ENCODE peak calls at places on chromosomes 12 and 14, in ten cellular contexts. One of them, this sample, is unnamed.

GRCh38 chr12:79020106-79020505 is 155.5 kb downstream of the SYT1 start:
- DNase-seq in A549: no peak
- DNase-seq in HL-60: no peak
- DNase-seq in brain microvascular endothelial cell: peak; percentile 3
- DNase-seq in CD8-positive, alpha-beta T cell: no peak
- DNase-seq in PC-9: no peak
- DNase-seq in tibial artery: no peak
- DNase-seq in dorsolateral prefrontal cortex: no peak
- DNase-seq in heart right ventricle: no peak
- DNase-seq in H1: no peak
- DNase-seq in this sample: no peak

GRCh38 chr14:49688701-49689030 is 652 bp upstream of the POLE2 start:
- DNase-seq in A549: no peak
- DNase-seq in HL-60: no peak
- DNase-seq in brain microvascular endothelial cell: no peak
- DNase-seq in CD8-positive, alpha-beta T cell: no peak
- DNase-seq in PC-9: no peak
- DNase-seq in tibial artery: no peak
- DNase-seq in dorsolateral prefrontal cortex: no peak
- DNase-seq in heart right ventricle: no peak
- DNase-seq in H1: no peak
- DNase-seq in this sample: no peak

GRCh38 chr12:46410495-46410894 is 37.9 kb upstream of the SLC38A2 start:
- DNase-seq in A549: no peak
- DNase-seq in HL-60: no peak
- DNase-seq in brain microvascular endothelial cell: no peak
- DNase-seq in CD8-positive, alpha-beta T cell: no peak
- DNase-seq in PC-9: no peak
- DNase-seq in tibial artery: no peak
- DNase-seq in dorsolateral prefrontal cortex: no peak
- DNase-seq in heart right ventricle: peak; percentile 32
- DNase-seq in H1: no peak
- DNase-seq in this sample: no peak

GRCh38 chr12:113796086-113796827 is 169.9 kb downstream of the RBM19 start:
- DNase-seq in A549: no peak
- DNase-seq in HL-60: no peak
- DNase-seq in brain microvascular endothelial cell: no peak
- DNase-seq in CD8-positive, alpha-beta T cell: no peak
- DNase-seq in PC-9: no peak
- DNase-seq in tibial artery: no peak
- DNase-seq in dorsolateral prefrontal cortex: no peak
- DNase-seq in heart right ventricle: no peak
- DNase-seq in H1: no peak
- DNase-seq in this sample: no peak

GRCh38 chr14:95515080-95515489 is 1.4 kb downstream of the SYNE3 start:
- DNase-seq in A549: no peak
- DNase-seq in HL-60: peak; percentile 81
- DNase-seq in brain microvascular endothelial cell: no peak
- DNase-seq in CD8-positive, alpha-beta T cell: peak; percentile 19
- DNase-seq in PC-9: no peak
- DNase-seq in tibial artery: peak; percentile 70
- DNase-seq in dorsolateral prefrontal cortex: peak; percentile 76
- DNase-seq in heart right ventricle: no peak
- DNase-seq in H1: no peak
- DNase-seq in this sample: no peak

GRCh38 chr12:101298426-101298825 is 18.5 kb downstream of the UTP20 start:
- DNase-seq in A549: no peak
- DNase-seq in HL-60: no peak
- DNase-seq in brain microvascular endothelial cell: peak; percentile 84
- DNase-seq in CD8-positive, alpha-beta T cell: no peak
- DNase-seq in PC-9: no peak
- DNase-seq in tibial artery: no peak
- DNase-seq in dorsolateral prefrontal cortex: no peak
- DNase-seq in heart right ventricle: no peak
- DNase-seq in H1: no peak
- DNase-seq in this sample: no peak

GRCh38 chr12:27162229-27162537 is 79.8 kb upstream of the C12orf71 start:
- DNase-seq in A549: no peak
- DNase-seq in HL-60: no peak
- DNase-seq in brain microvascular endothelial cell: no peak
- DNase-seq in CD8-positive, alpha-beta T cell: no peak
- DNase-seq in PC-9: no peak
- DNase-seq in tibial artery: no peak
- DNase-seq in dorsolateral prefrontal cortex: no peak
- DNase-seq in heart right ventricle: no peak
- DNase-seq in H1: no peak
- DNase-seq in this sample: no peak

GRCh38 chr14:63787995-63788946 is 60.4 kb upstream of the SGPP1 start:
- DNase-seq in A549: no peak
- DNase-seq in HL-60: no peak
- DNase-seq in brain microvascular endothelial cell: no peak
- DNase-seq in CD8-positive, alpha-beta T cell: no peak
- DNase-seq in PC-9: no peak
- DNase-seq in tibial artery: no peak
- DNase-seq in dorsolateral prefrontal cortex: no peak
- DNase-seq in heart right ventricle: no peak
- DNase-seq in H1: no peak
- DNase-seq in this sample: no peak

GRCh38 chr14:22506778-22507351 is 82.2 kb downstream of the DAD1 start:
- DNase-seq in A549: no peak
- DNase-seq in HL-60: no peak
- DNase-seq in brain microvascular endothelial cell: no peak
- DNase-seq in CD8-positive, alpha-beta T cell: no peak
- DNase-seq in PC-9: no peak
- DNase-seq in tibial artery: no peak
- DNase-seq in dorsolateral prefrontal cortex: no peak
- DNase-seq in heart right ventricle: no peak
- DNase-seq in H1: no peak
- DNase-seq in this sample: no peak

GRCh38 chr12:122610911-122611310 is 83.9 kb downstream of the KNTC1 start:
- DNase-seq in A549: no peak
- DNase-seq in HL-60: no peak
- DNase-seq in brain microvascular endothelial cell: no peak
- DNase-seq in CD8-positive, alpha-beta T cell: no peak
- DNase-seq in PC-9: peak; percentile 50
- DNase-seq in tibial artery: no peak
- DNase-seq in dorsolateral prefrontal cortex: no peak
- DNase-seq in heart right ventricle: no peak
- DNase-seq in H1: no peak
- DNase-seq in this sample: no peak

GRCh38 chr12:76636141-76636692 is 76.6 kb upstream of the OSBPL8 start:
- DNase-seq in A549: no peak
- DNase-seq in HL-60: no peak
- DNase-seq in brain microvascular endothelial cell: no peak
- DNase-seq in CD8-positive, alpha-beta T cell: no peak
- DNase-seq in PC-9: peak; percentile 39
- DNase-seq in tibial artery: no peak
- DNase-seq in dorsolateral prefrontal cortex: no peak
- DNase-seq in heart right ventricle: no peak
- DNase-seq in H1: no peak
- DNase-seq in this sample: no peak

GRCh38 chr12:27554421-27555186 is 30.6 kb downstream of the PPFIBP1 start:
- DNase-seq in A549: no peak
- DNase-seq in HL-60: no peak
- DNase-seq in brain microvascular endothelial cell: peak; percentile 55
- DNase-seq in CD8-positive, alpha-beta T cell: no peak
- DNase-seq in PC-9: no peak
- DNase-seq in tibial artery: peak; percentile 49
- DNase-seq in dorsolateral prefrontal cortex: peak; percentile 52
- DNase-seq in heart right ventricle: peak; percentile 73
- DNase-seq in H1: no peak
- DNase-seq in this sample: no peak

GRCh38 chr14:61213930-61214329 is 67.2 kb downstream of the TMEM30B start:
- DNase-seq in A549: no peak
- DNase-seq in HL-60: no peak
- DNase-seq in brain microvascular endothelial cell: no peak
- DNase-seq in CD8-positive, alpha-beta T cell: no peak
- DNase-seq in PC-9: no peak
- DNase-seq in tibial artery: no peak
- DNase-seq in dorsolateral prefrontal cortex: no peak
- DNase-seq in heart right ventricle: no peak
- DNase-seq in H1: no peak
- DNase-seq in this sample: no peak

GRCh38 chr12:59940676-59941342 is 345.0 kb downstream of the SLC16A7 start:
- DNase-seq in A549: no peak
- DNase-seq in HL-60: no peak
- DNase-seq in brain microvascular endothelial cell: peak; percentile 3
- DNase-seq in CD8-positive, alpha-beta T cell: no peak
- DNase-seq in PC-9: no peak
- DNase-seq in tibial artery: no peak
- DNase-seq in dorsolateral prefrontal cortex: no peak
- DNase-seq in heart right ventricle: no peak
- DNase-seq in H1: no peak
- DNase-seq in this sample: no peak

GRCh38 chr14:71451501-71451900 is 480.7 kb upstream of the RGS6 start:
- DNase-seq in A549: no peak
- DNase-seq in HL-60: no peak
- DNase-seq in brain microvascular endothelial cell: no peak
- DNase-seq in CD8-positive, alpha-beta T cell: no peak
- DNase-seq in PC-9: peak; percentile 36
- DNase-seq in tibial artery: no peak
- DNase-seq in dorsolateral prefrontal cortex: no peak
- DNase-seq in heart right ventricle: no peak
- DNase-seq in H1: no peak
- DNase-seq in this sample: no peak

GRCh38 chr12:71589478-71589881 is 74.2 kb downstream of the ZFC3H1 start:
- DNase-seq in A549: no peak
- DNase-seq in HL-60: no peak
- DNase-seq in brain microvascular endothelial cell: no peak
- DNase-seq in CD8-positive, alpha-beta T cell: no peak
- DNase-seq in PC-9: no peak
- DNase-seq in tibial artery: no peak
- DNase-seq in dorsolateral prefrontal cortex: no peak
- DNase-seq in heart right ventricle: no peak
- DNase-seq in H1: no peak
- DNase-seq in this sample: no peak

GRCh38 chr12:99960312-99960711 is 24.4 kb downstream of the ANKS1B start:
- DNase-seq in A549: no peak
- DNase-seq in HL-60: no peak
- DNase-seq in brain microvascular endothelial cell: no peak
- DNase-seq in CD8-positive, alpha-beta T cell: no peak
- DNase-seq in PC-9: no peak
- DNase-seq in tibial artery: no peak
- DNase-seq in dorsolateral prefrontal cortex: no peak
- DNase-seq in heart right ventricle: no peak
- DNase-seq in H1: no peak
- DNase-seq in this sample: no peak
- H3K27ac ChIP-seq in A549: no peak overlapping the region
- H3K27ac ChIP-seq in HL-60: no peak overlapping the region
- H3K27ac ChIP-seq in brain microvascular endothelial cell: no peak overlapping the region
- H3K27ac ChIP-seq in CD8-positive, alpha-beta T cell: no peak overlapping the region
- H3K27ac ChIP-seq in PC-9: no peak overlapping the region
- H3K27ac ChIP-seq in tibial artery: no peak overlapping the region
- H3K27ac ChIP-seq in dorsolateral prefrontal cortex: no peak overlapping the region
- H3K27ac ChIP-seq in heart right ventricle: no peak overlapping the region
- H3K27ac ChIP-seq in H1: no peak overlapping the region
- H3K27ac ChIP-seq in this sample: no peak overlapping the region

DNA sequence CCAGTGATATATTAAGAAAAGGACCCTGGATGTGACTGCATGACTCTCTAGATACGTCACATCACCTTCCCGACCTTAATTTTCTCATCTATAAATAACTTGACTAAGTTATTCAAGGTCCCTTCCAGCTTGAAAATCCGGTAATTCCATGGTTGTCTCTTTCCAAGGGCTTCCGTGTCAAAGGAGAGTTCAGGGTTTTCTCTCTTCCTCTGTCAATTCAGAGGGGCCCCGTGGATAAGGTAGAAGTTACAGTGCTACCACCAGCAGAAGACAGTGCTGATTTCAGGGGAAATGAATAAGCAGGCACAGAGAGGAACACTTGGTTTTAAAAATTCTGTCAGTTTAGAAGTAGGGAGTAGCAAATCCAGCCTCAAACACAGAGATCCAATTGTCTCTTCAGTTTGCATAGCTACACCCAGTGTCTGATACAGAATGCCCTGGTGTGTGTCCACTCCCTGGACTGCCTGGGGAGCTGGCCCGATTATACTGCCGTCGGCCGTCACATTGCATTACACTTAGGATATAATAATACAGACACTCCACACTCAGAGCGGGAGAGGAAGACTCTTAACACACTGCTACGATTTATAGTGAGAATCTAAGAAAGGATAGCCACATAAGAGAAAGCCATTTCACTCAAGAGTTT is 54.7 kb upstream of the GTF2A1 start:
- DNase-seq in A549: no peak
- DNase-seq in HL-60: no peak
- DNase-seq in brain microvascular endothelial cell: no peak
- DNase-seq in CD8-positive, alpha-beta T cell: no peak
- DNase-seq in PC-9: no peak
- DNase-seq in tibial artery: no peak
- DNase-seq in dorsolateral prefrontal cortex: no peak
- DNase-seq in heart right ventricle: no peak
- DNase-seq in H1: no peak
- DNase-seq in this sample: no peak
- H3K27ac ChIP-seq in A549: no peak overlapping the region
- H3K27ac ChIP-seq in HL-60: no peak overlapping the region
- H3K27ac ChIP-seq in brain microvascular endothelial cell: no peak overlapping the region
- H3K27ac ChIP-seq in CD8-positive, alpha-beta T cell: no peak overlapping the region
- H3K27ac ChIP-seq in PC-9: no peak overlapping the region
- H3K27ac ChIP-seq in tibial artery: no peak overlapping the region
- H3K27ac ChIP-seq in dorsolateral prefrontal cortex: no peak overlapping the region
- H3K27ac ChIP-seq in heart right ventricle: peak overlapping the region; percentile 64
- H3K27ac ChIP-seq in H1: no peak overlapping the region
- H3K27ac ChIP-seq in this sample: no peak overlapping the region

GRCh38 chr12:29831173-29831572 is 47.4 kb upstream of the TMTC1 start:
- DNase-seq in A549: no peak
- DNase-seq in HL-60: no peak
- DNase-seq in brain microvascular endothelial cell: no peak
- DNase-seq in CD8-positive, alpha-beta T cell: no peak
- DNase-seq in PC-9: no peak
- DNase-seq in tibial artery: no peak
- DNase-seq in dorsolateral prefrontal cortex: no peak
- DNase-seq in heart right ventricle: no peak
- DNase-seq in H1: no peak
- DNase-seq in this sample: no peak
- H3K27ac ChIP-seq in A549: no peak overlapping the region
- H3K27ac ChIP-seq in HL-60: no peak overlapping the region
- H3K27ac ChIP-seq in brain microvascular endothelial cell: no peak overlapping the region
- H3K27ac ChIP-seq in CD8-positive, alpha-beta T cell: no peak overlapping the region
- H3K27ac ChIP-seq in PC-9: no peak overlapping the region
- H3K27ac ChIP-seq in tibial artery: no peak overlapping the region
- H3K27ac ChIP-seq in dorsolateral prefrontal cortex: no peak overlapping the region
- H3K27ac ChIP-seq in heart right ventricle: no peak overlapping the region
- H3K27ac ChIP-seq in H1: no peak overlapping the region
- H3K27ac ChIP-seq in this sample: no peak overlapping the region

DNA sequence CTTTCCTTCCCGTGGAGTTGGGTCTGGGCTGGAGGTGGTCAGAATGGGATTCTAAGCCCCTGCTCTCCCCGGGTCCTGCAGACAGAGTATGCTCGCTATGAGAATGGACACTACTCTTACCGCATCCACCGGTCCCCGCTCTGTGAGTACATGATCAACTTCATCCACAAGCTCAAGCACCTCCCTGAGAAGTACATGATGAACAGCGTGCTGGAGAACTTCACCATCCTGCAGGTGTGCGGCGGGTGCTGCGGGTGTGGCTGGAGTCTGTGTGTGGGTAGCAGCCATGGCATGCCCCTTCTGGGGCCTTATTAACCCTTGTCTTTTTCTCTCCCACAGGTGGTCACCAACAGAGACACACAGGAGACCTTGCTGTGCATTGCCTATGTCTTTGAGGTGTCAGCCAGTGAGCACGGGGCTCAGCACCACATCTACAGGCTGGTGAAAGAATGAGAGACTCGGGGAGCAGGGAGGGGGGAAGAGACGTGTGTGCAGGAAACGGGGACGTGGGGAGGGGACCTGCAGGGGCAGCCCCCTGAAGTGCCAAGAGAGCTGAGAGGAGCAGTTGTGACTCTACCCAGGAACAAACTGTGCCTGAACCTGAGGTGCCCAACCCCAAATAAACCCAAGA is 37.0 kb upstream of the TSPAN9 start:
- DNase-seq in A549: no peak
- DNase-seq in HL-60: no peak
- DNase-seq in brain microvascular endothelial cell: no peak
- DNase-seq in CD8-positive, alpha-beta T cell: no peak
- DNase-seq in PC-9: no peak
- DNase-seq in tibial artery: no peak
- DNase-seq in dorsolateral prefrontal cortex: no peak
- DNase-seq in heart right ventricle: no peak
- DNase-seq in H1: no peak
- DNase-seq in this sample: no peak
- H3K27ac ChIP-seq in A549: no peak overlapping the region
- H3K27ac ChIP-seq in HL-60: no peak overlapping the region
- H3K27ac ChIP-seq in brain microvascular endothelial cell: no peak overlapping the region
- H3K27ac ChIP-seq in CD8-positive, alpha-beta T cell: no peak overlapping the region
- H3K27ac ChIP-seq in PC-9: no peak overlapping the region
- H3K27ac ChIP-seq in tibial artery: no peak overlapping the region
- H3K27ac ChIP-seq in dorsolateral prefrontal cortex: no peak overlapping the region
- H3K27ac ChIP-seq in heart right ventricle: no peak overlapping the region
- H3K27ac ChIP-seq in H1: no peak overlapping the region
- H3K27ac ChIP-seq in this sample: no peak overlapping the region